ENCODE peak calls at places on chromosome 17, in seven cellular contexts. L, J, P, I, A, G and X are unnamed samples.

GRCh38 chr17:59858167-59858790 is 34.5 kb downstream of the TUBD1 start:
- DNase-seq in L (no peak), J (no peak), P (peak), I (no peak), A (no peak), G (no peak), X (no peak)

GRCh38 chr17:48024149-48025039 is 13.2 kb downstream of the COPZ2 start:
- DNase-seq in L (peak), J (no peak), P (no peak), I (no peak), A (peak), G (peak), X (no peak)

GRCh38 chr17:81714412-81715106 is 2.5 kb downstream of the SLC25A10 start:
- DNase-seq in L (no peak), J (no peak), P (no peak), I (no peak), A (no peak), G (no peak), X (no peak)

GRCh38 chr17:30000001-30000754 is 58.7 kb downstream of the EFCAB5 start:
- DNase-seq in L (no peak), J (no peak), P (no peak), I (no peak), A (no peak), G (no peak), X (no peak)

GRCh38 chr17:17890773-17891759 is 54.3 kb upstream of the SREBF1 start:
- DNase-seq in L (peak), J (no peak), P (peak), I (peak), A (peak), G (peak), X (no peak)

GRCh38 chr17:59830846-59831486 is 61.8 kb downstream of the TUBD1 start:
- DNase-seq in L (no peak), J (no peak), P (no peak), I (peak), A (no peak), G (no peak), X (no peak)

GRCh38 chr17:5472511-5472910 is 3.7 kb upstream of the DHX33 start:
- DNase-seq in L (no peak), J (no peak), P (no peak), I (no peak), A (no peak), G (no peak), X (no peak)

GRCh38 chr17:68704897-68705296 is 103.7 kb upstream of the FAM20A start:
- DNase-seq in L (no peak), J (no peak), P (peak), I (peak), A (no peak), G (no peak), X (no peak)

GRCh38 chr17:82948081-82948511 is 108.3 kb upstream of the ZNF750 start:
- DNase-seq in L (no peak), J (no peak), P (no peak), I (no peak), A (no peak), G (no peak), X (no peak)

DNA sequence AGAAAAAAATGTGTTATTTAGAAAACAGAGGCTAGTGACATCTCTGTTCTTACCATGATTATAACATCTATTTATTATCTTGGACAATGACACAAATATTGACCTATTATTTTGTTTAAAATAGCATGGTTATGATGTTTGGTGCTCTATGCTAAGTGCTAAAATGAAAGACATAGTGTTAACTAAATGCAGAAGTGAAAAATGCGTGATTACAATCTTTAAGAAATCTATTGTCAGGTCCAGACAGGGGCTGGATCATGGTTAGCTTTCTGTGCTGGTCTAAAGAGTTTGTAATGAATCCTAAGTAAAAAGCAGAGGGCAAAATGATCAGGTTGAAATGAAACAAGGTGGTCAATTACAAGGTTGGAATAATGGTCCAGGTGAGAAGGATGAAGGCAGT is 622 bp upstream of the KRT28 start:
- DNase-seq in L (no peak), J (no peak), P (no peak), I (no peak), A (no peak), G (no peak), X (no peak)
- H2BK120ac ChIP-seq in L (no peak), J (no peak), P (no peak), I (no peak), A (no peak), G (no peak), X (no peak)

DNA sequence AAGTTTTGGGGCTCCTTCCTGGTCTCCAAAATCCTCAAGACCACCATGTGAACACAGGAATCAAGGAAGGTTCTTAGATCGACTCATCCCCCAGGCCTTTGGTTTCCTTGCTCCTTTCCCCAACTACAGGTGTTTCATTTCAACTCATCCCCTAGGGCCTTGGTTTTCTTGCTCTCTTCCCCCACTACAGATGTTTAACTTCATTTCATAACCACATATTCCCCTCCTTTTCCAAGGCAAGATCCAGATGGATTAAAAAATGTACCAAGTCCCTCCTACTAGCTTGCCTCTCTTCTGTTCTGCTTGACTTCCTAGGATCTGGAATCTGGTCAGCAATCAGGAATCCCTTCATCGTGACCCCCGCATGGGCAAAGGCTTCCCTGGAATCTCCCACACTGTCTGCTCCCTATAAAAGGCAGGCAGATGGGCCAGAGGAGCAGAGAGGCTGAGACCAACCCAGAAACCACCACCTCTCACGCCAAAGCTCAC is at the start of gene CCL11:
- DNase-seq in L (no peak), J (no peak), P (no peak), I (no peak), A (no peak), G (no peak), X (no peak)
- H2BK120ac ChIP-seq in L (no peak), J (no peak), P (no peak), I (no peak), A (no peak), G (no peak), X (no peak)

DNA sequence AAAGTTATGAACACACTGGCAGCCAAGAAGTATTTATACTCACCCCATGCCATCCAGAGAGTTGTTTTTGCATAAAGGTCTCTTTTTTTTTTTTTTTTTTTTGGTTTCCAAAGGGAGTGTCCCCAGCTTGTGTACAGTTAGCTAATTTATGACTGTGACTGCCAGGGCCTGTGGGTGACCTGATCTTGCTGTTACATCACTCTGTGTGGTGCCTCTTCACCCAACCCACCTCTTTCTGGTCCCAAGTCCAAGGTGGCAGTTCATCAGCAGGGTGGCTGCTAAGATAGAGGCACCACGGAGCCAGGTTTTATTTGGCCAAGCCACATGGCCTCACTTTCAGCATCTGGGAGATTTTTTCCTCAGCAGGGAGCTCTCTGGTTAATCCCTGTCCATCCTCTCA is at the start of gene NOS2:
- DNase-seq in L (no peak), J (no peak), P (no peak), I (no peak), A (no peak), G (no peak), X (no peak)
- H2BK120ac ChIP-seq in L (no peak), J (no peak), P (no peak), I (no peak), A (no peak), G (peak), X (no peak)

GRCh38 chr17:3669548-3669947 is 936 bp downstream of the EMC6 start:
- DNase-seq in L (no peak), J (no peak), P (no peak), I (no peak), A (no peak), G (no peak), X (no peak)
- H2BK120ac ChIP-seq in L (no peak), J (no peak), P (no peak), I (no peak), A (no peak), G (no peak), X (no peak)

DNA sequence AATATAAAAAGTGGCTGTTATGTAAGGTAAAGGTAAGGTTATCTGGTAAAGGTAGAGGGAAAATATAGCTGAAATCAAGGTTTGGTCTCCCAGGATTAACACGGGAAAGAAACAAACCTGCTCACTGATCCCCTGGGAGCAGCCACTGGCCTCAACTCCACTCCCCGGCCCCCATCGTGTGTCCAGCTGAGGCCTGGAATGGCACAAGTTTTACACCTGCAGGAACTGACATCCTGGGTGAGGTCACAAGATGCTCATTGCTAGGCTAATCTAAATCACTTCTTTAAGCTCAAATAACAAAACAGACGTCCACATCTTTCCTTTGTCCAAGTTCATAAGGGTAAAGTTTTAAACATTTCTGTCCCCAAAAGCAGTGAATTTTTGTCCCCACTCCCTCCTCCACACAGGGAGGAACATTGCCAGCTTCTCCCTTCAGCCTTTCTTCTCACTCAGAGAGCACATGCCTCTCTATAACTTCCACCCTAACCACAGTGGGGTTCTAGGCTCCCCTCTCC is 46.3 kb downstream of the ERN1 start:
- DNase-seq in L (no peak), J (no peak), P (no peak), I (no peak), A (no peak), G (no peak), X (no peak)
- H2BK120ac ChIP-seq in L (no peak), J (no peak), P (peak), I (peak), A (no peak), G (no peak), X (no peak)

DNA sequence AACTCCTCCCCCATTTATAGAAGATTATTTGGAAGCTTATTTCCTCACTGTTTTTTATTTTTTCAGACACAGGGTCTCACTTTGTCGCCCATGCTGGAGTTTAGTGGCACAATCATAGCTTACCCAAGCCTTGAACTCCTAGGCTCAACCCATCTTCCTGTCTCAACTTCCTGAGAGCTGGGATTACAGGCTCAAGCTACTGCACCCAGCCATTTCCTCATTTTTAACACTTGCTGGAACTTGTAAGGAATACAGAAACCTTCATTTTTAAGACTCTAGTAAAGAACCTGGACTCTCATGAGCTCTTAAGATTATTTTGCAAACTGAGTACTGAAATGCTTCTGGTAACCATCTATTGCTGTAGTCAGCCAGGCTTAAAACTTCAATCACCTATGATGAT is 29.9 kb downstream of the KANSL1 start:
- DNase-seq in L (no peak), J (no peak), P (no peak), I (no peak), A (no peak), G (no peak), X (no peak)
- H2BK120ac ChIP-seq in L (no peak), J (no peak), P (no peak), I (no peak), A (no peak), G (no peak), X (no peak)

DNA sequence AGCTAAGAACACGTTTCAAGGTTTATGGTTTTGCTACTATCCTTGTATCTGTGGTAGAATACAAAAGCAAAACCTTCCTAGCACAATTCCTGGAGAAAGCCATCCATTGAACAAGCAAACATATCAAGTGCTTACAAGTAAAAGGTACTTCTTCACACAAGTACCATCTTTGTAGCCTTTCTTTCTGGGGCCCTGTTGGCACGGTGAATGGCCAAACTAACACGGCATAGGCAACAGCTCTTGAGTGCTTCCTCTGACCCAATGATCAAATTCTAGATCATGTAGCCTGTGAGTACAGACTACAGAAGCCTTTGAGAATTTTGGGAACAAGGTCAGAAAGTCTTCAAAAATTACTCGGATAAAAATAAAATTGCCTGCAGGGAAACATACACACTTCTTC is 57.9 kb downstream of the ANKFY1 start:
- DNase-seq in L (peak), J (no peak), P (no peak), I (no peak), A (no peak), G (no peak), X (no peak)
- H2BK120ac ChIP-seq in L (no peak), J (no peak), P (no peak), I (no peak), A (no peak), G (no peak), X (no peak)

GRCh38 chr17:9179602-9180001 is 158.3 kb downstream of the NTN1 start:
- DNase-seq in L (peak), J (no peak), P (no peak), I (no peak), A (peak), G (no peak), X (no peak)
- H2BK120ac ChIP-seq in L (no peak), J (no peak), P (no peak), I (no peak), A (no peak), G (no peak), X (peak)

GRCh38 chr17:65914784-65915342 is 277.1 kb downstream of the CEP112 start:
- DNase-seq in L (no peak), J (no peak), P (no peak), I (no peak), A (no peak), G (no peak), X (no peak)
- H2BK120ac ChIP-seq in L (no peak), J (no peak), P (no peak), I (no peak), A (no peak), G (no peak), X (no peak)

GRCh38 chr17:67145406-67145805 is 99.6 kb downstream of the HELZ start:
- DNase-seq in L (no peak), J (no peak), P (no peak), I (no peak), A (no peak), G (no peak), X (no peak)

GRCh38 chr17:67150826-67151225 is 94.2 kb downstream of the HELZ start:
- DNase-seq in L (no peak), J (no peak), P (no peak), I (no peak), A (no peak), G (no peak), X (no peak)

GRCh38 chr17:67152824-67153223 is 92.2 kb downstream of the HELZ start:
- DNase-seq in L (no peak), J (no peak), P (no peak), I (no peak), A (no peak), G (no peak), X (no peak)

GRCh38 chr17:67151717-67152116 is 93.3 kb downstream of the HELZ start:
- DNase-seq in L (no peak), J (no peak), P (peak), I (no peak), A (no peak), G (no peak), X (no peak)

GRCh38 chr17:67148352-67148751 is 96.6 kb downstream of the HELZ start:
- DNase-seq in L (no peak), J (no peak), P (no peak), I (no peak), A (peak), G (no peak), X (no peak)
- H2BK120ac ChIP-seq in L (no peak), J (no peak), P (no peak), I (no peak), A (no peak), G (no peak), X (no peak)